ENCODE peak calls at places on chromosome 17, in seven cellular contexts. G, P, U, Q, L, I and F are unnamed samples.

GRCh38 chr17:8250101-8250500 is 1.0 kb downstream of the PFAS start:
- DNase-seq in G (no peak), P (no peak), U (no peak), Q (no peak), L (no peak), I (no peak), F (no peak)

GRCh38 chr17:7717756-7718350 is 309 bp downstream of the DNAH2 start:
- DNase-seq in G (no peak), P (no peak), U (no peak), Q (no peak), L (no peak), I (no peak), F (no peak)

GRCh38 chr17:74872313-74873035 is at the start of gene FDXR:
- DNase-seq in G (no peak), P (no peak), U (no peak), Q (no peak), L (no peak), I (no peak), F (no peak)

GRCh38 chr17:65698381-65699061 is 137.1 kb upstream of the AXIN2 start:
- DNase-seq in G (no peak), P (no peak), U (no peak), Q (no peak), L (no peak), I (no peak), F (no peak)

GRCh38 chr17:11882716-11883115 is 114.6 kb downstream of the ZNF18 start:
- DNase-seq in G (no peak), P (no peak), U (no peak), Q (no peak), L (no peak), I (peak), F (no peak)

GRCh38 chr17:45896803-45897693 is 2.7 kb downstream of the MAPT start:
- DNase-seq in G (no peak), P (no peak), U (no peak), Q (no peak), L (no peak), I (no peak), F (peak)

GRCh38 chr17:58534901-58535421 is 20.5 kb upstream of the MTMR4 start:
- DNase-seq in G (peak), P (peak), U (no peak), Q (no peak), L (no peak), I (no peak), F (no peak)

GRCh38 chr17:28612936-28613872 is 781 bp downstream of the RSKR start:
- DNase-seq in G (peak), P (peak), U (no peak), Q (peak), L (peak), I (peak), F (no peak)

GRCh38 chr17:81390029-81390428 is 5.2 kb upstream of the BAHCC1 start:
- DNase-seq in G (no peak), P (no peak), U (no peak), Q (no peak), L (no peak), I (no peak), F (no peak)

GRCh38 chr17:4645642-4646041 is 4.2 kb upstream of the ALOX15 start:
- DNase-seq in G (no peak), P (no peak), U (no peak), Q (no peak), L (no peak), I (no peak), F (no peak)